ENCODE peak calls at places on chromosomes 2 and 18, in six cellular contexts. W, H, J, V, Y and B are unnamed samples.

GRCh38 chr18:79599503-79599931 is 80.1 kb upstream of the CTDP1 start:
- DNase-seq in W (peak; percentile 62), H (no peak), J (no peak), V (no peak), Y (peak; percentile 9), B (no peak)

GRCh38 chr2:12718662-12719399 is 2.1 kb downstream of the TRIB2 start:
- DNase-seq in W (no peak), H (peak; percentile 28), J (no peak), V (peak; percentile 64), Y (no peak), B (no peak)

GRCh38 chr2:26770986-26771586 is 7.0 kb downstream of the SLC35F6 start:
- DNase-seq in W (no peak), H (peak; percentile 8), J (peak; percentile 79), V (no peak), Y (peak; percentile 97), B (peak; percentile 62)

GRCh38 chr2:133667085-133667484 is 98.8 kb upstream of the NCKAP5 start:
- DNase-seq in W (no peak), H (no peak), J (no peak), V (no peak), Y (no peak), B (no peak)

GRCh38 chr2:199861116-199861774 is 10.3 kb upstream of the FTCDNL1 start:
- DNase-seq in W (no peak), H (no peak), J (no peak), V (no peak), Y (no peak), B (no peak)

GRCh38 chr18:47832348-47832747 is 98.1 kb downstream of the SMAD2 start:
- DNase-seq in W (no peak), H (no peak), J (no peak), V (no peak), Y (no peak), B (no peak)

GRCh38 chr2:146147448-146148012 is 1627.6 kb upstream of the ZEB2 start:
- DNase-seq in W (no peak), H (no peak), J (no peak), V (no peak), Y (no peak), B (no peak)

GRCh38 chr2:109694190-109694589 is 80.0 kb downstream of the SOWAHC start:
- DNase-seq in W (no peak), H (no peak), J (no peak), V (no peak), Y (no peak), B (no peak)

GRCh38 chr2:198874502-198874858 is 583.3 kb downstream of the SATB2 start:
- DNase-seq in W (no peak), H (no peak), J (no peak), V (no peak), Y (no peak), B (no peak)

GRCh38 chr2:72533767-72534166 is 292.1 kb downstream of the EXOC6B start:
- DNase-seq in W (no peak), H (no peak), J (no peak), V (no peak), Y (no peak), B (no peak)

GRCh38 chr18:49447810-49448745 is 12.4 kb downstream of the DYM start:
- DNase-seq in W (no peak), H (peak; percentile 30), J (no peak), V (no peak), Y (no peak), B (no peak)

GRCh38 chr2:196170202-196170680 is 1.1 kb downstream of the STK17B start:
- DNase-seq in W (no peak), H (peak; percentile 70), J (no peak), V (no peak), Y (peak; percentile 41), B (no peak)

GRCh38 chr2:61426267-61426897 is 44.5 kb downstream of the USP34 start:
- DNase-seq in W (no peak), H (peak; percentile 63), J (no peak), V (peak; percentile 26), Y (no peak), B (peak; percentile 3)

GRCh38 chr2:166135849-166136258 is 8.0 kb upstream of the SCN1A start:
- DNase-seq in W (no peak), H (no peak), J (no peak), V (no peak), Y (no peak), B (no peak)

GRCh38 chr2:115163572-115163971 is 721.1 kb downstream of the DPP10 start:
- DNase-seq in W (no peak), H (no peak), J (no peak), V (no peak), Y (no peak), B (no peak)

GRCh38 chr2:191835539-191836350 is 11.1 kb downstream of the CAVIN2 start:
- DNase-seq in W (no peak), H (no peak), J (no peak), V (no peak), Y (no peak), B (no peak)

GRCh38 chr2:19021100-19021476 is 337.3 kb downstream of the OSR1 start:
- DNase-seq in W (no peak), H (no peak), J (no peak), V (peak; percentile 20), Y (no peak), B (no peak)

GRCh38 chr2:117856415-117857210 is 42.1 kb downstream of the DDX18 start:
- DNase-seq in W (no peak), H (no peak), J (no peak), V (no peak), Y (no peak), B (no peak)

GRCh38 chr2:54428401-54428800 is 27.7 kb upstream of the SPTBN1 start:
- DNase-seq in W (no peak), H (no peak), J (no peak), V (no peak), Y (peak; percentile 51), B (no peak)

GRCh38 chr2:85353876-85354285 is 447 bp downstream of the RETSAT start:
- DNase-seq in W (peak; percentile 77), H (no peak), J (no peak), V (peak; percentile 3), Y (peak; percentile 34), B (no peak)

GRCh38 chr2:192978317-192978874 is 783.7 kb upstream of the TMEFF2 start:
- DNase-seq in W (no peak), H (no peak), J (no peak), V (no peak), Y (no peak), B (no peak)

GRCh38 chr2:62116983-62117382 is 78.9 kb upstream of the B3GNT2 start:
- DNase-seq in W (no peak), H (no peak), J (no peak), V (no peak), Y (no peak), B (no peak)

GRCh38 chr2:41720702-41721344 is 327.0 kb upstream of the PKDCC start:
- DNase-seq in W (no peak), H (no peak), J (no peak), V (no peak), Y (no peak), B (no peak)

GRCh38 chr18:76823574-76823973 is 1.2 kb downstream of the ZNF236 start:
- DNase-seq in W (peak; percentile 76), H (no peak), J (no peak), V (peak; percentile 30), Y (no peak), B (peak; percentile 9)

DNA sequence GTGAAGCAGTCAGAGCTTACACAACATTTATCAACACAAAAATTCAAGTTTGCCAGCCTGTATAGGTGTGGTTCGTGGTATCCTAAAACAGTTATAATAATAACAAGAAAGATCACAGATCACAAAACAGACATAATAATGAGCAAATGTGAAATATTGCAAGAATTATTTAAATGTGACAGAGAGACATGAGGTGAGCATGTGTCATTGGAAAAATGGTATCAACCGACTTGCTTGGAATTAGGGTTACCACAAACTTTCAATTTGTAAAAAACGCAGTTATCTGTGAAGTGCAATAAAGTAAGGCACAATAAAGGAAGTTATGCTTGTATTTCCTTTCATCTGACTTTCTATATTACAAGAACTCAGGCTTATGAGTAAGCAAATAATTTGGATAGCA is 116.8 kb downstream of the IKZF2 start:
- DNase-seq in W (no peak), H (no peak), J (no peak), V (no peak), Y (no peak), B (no peak)
- H3K27ac ChIP-seq in W (no peak overlapping the region), H (no peak overlapping the region), J (no peak overlapping the region), V (no peak overlapping the region), Y (no peak overlapping the region), B (no peak overlapping the region)

GRCh38 chr2:241734208-241734466 is 293 bp upstream of the D2HGDH start:
- DNase-seq in W (no peak), H (no peak), J (no peak), V (no peak), Y (no peak), B (no peak)
- H3K27ac ChIP-seq in W (peak overlapping the region; percentile 97), H (no peak overlapping the region), J (no peak overlapping the region), V (no peak overlapping the region), Y (peak overlapping the region; percentile 84), B (peak overlapping the region; percentile 73)

DNA sequence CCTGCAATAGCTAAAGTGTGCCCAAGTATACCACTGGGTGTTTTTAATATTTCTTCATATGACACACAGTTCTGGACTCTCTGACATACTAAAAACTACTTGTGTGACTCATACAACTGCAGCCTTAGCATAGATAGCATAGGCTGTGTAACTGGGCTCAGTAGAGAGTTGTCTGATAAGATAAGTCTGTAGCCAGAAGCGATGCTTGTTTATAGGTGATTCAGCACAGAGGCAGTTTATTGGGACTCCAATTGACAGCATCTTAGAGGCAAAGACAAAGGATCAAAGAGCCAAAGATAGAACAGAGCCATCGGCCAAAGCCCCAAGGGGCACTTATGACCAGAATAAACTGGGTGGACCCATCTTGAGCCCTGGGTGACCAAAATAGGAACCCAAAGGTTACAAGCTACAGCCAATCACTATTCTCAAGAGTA is 42.3 kb downstream of the AAK1 start:
- DNase-seq in W (no peak), H (no peak), J (no peak), V (no peak), Y (no peak), B (no peak)
- H3K27ac ChIP-seq in W (peak overlapping the region; percentile 68), H (no peak overlapping the region), J (no peak overlapping the region), V (no peak overlapping the region), Y (no peak overlapping the region), B (no peak overlapping the region)

GRCh38 chr2:176421291-176422050 is 152.2 kb downstream of the MTX2 start:
- DNase-seq in W (no peak), H (no peak), J (no peak), V (no peak), Y (no peak), B (no peak)

GRCh38 chr2:176423819-176424218 is 154.6 kb downstream of the MTX2 start:
- DNase-seq in W (no peak), H (no peak), J (no peak), V (no peak), Y (no peak), B (no peak)

GRCh38 chr2:176415946-176416499 is 146.8 kb downstream of the MTX2 start:
- DNase-seq in W (no peak), H (no peak), J (no peak), V (no peak), Y (no peak), B (no peak)

GRCh38 chr2:176418768-176419167 is 149.5 kb downstream of the MTX2 start:
- DNase-seq in W (no peak), H (no peak), J (no peak), V (no peak), Y (no peak), B (no peak)

DNA sequence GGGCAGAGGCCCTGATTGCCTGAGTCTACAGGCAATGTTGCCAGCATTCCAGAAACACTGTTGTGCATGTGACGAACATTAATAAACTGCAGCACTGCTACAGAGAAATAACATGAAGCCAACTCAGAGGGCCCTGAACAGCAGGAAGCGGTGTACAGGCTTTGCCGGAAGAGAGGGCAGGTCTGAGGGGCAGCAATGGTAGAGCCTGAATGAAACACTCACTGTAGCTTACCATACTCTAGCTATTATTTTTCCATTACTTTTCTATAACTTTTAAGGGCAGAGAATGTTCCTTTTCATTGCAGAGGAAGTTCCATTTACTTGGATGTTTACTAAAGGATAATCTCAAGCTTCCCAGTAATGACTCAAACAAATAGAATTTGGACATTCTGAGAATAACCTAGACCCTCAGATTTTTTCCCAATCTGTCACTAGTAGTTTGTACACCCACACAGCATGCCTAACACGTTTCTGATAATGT is 150.4 kb downstream of the MTX2 start:
- DNase-seq in W (no peak), H (no peak), J (no peak), V (no peak), Y (no peak), B (no peak)
- H3K27ac ChIP-seq in W (peak overlapping the region; percentile 60), H (no peak overlapping the region), J (no peak overlapping the region), V (no peak overlapping the region), Y (peak overlapping the region; percentile 41), B (no peak overlapping the region)